ENCODE peak calls at places on chromosome 16, in seven cellular contexts. L is NCI-H1105 treated with DMSO at 0.1 percent for 48 hours; C is Calu3; E is activated naive CD4-positive, alpha-beta T cell treated with anti-CD3 and anti-CD28 coated beads for 36 hours; G is nephron progenitor cell; P is activated CD4-positive, alpha-beta T cell treated with anti-CD3 and anti-CD28 coated beads for 36 hours; D is Caki2. W is an unnamed sample.

GRCh38 chr16:29736112-29736511 is 9.7 kb downstream of the C16orf54 start:
- DNase-seq in L (no peak), C (no peak), E (no peak), G (no peak), P (no peak), D (no peak), W (no peak)

GRCh38 chr16:72202014-72202413 is 30.1 kb upstream of the PMFBP1 start:
- DNase-seq in L (no peak), C (no peak), E (peak), G (no peak), P (peak), D (no peak), W (no peak)

GRCh38 chr16:49468611-49469322 is 95.2 kb downstream of the C16orf78 start:
- DNase-seq in L (no peak), C (no peak), E (no peak), G (no peak), P (no peak), D (no peak), W (no peak)

GRCh38 chr16:14399397-14400284 is 230.4 kb downstream of the PARN start:
- DNase-seq in L (no peak), C (peak), E (no peak), G (peak), P (no peak), D (peak), W (peak)

GRCh38 chr16:24686678-24687077 is 42.8 kb upstream of the TNRC6A start:
- DNase-seq in L (no peak), C (no peak), E (no peak), G (no peak), P (no peak), D (no peak), W (no peak)

GRCh38 chr16:25256821-25257503 is 683 bp downstream of the ZKSCAN2 start:
- DNase-seq in L (peak), C (peak), E (peak), G (peak), P (peak), D (no peak), W (no peak)

GRCh38 chr16:48617711-48618148 is 7.8 kb upstream of the N4BP1 start:
- DNase-seq in L (peak), C (no peak), E (no peak), G (no peak), P (no peak), D (no peak), W (peak)

GRCh38 chr16:72786606-72787005 is 261.3 kb downstream of the ZFHX3 start:
- DNase-seq in L (no peak), C (no peak), E (no peak), G (no peak), P (no peak), D (no peak), W (no peak)

GRCh38 chr16:12158428-12158827 is 181.9 kb downstream of the SNX29 start:
- DNase-seq in L (no peak), C (no peak), E (no peak), G (no peak), P (no peak), D (no peak), W (no peak)

GRCh38 chr16:4370570-4371480 is 823 bp upstream of the VASN start:
- DNase-seq in L (no peak), C (no peak), E (no peak), G (no peak), P (no peak), D (peak), W (peak)

GRCh38 chr16:50144211-50144610 is 8.9 kb upstream of the TENT4B start:
- DNase-seq in L (no peak), C (no peak), E (no peak), G (no peak), P (no peak), D (no peak), W (no peak)

GRCh38 chr16:22189473-22190168 is 16.5 kb upstream of the EEF2K start:
- DNase-seq in L (no peak), C (peak), E (peak), G (peak), P (peak), D (no peak), W (peak)

GRCh38 chr16:66378739-66379570 is 12.5 kb downstream of the CDH5 start:
- DNase-seq in L (no peak), C (no peak), E (no peak), G (no peak), P (no peak), D (no peak), W (no peak)

GRCh38 chr16:25374556-25374955 is 116.9 kb upstream of the ZKSCAN2 start:
- DNase-seq in L (no peak), C (no peak), E (no peak), G (no peak), P (no peak), D (no peak), W (no peak)

GRCh38 chr16:10635367-10636021 is 55.1 kb upstream of the EMP2 start:
- DNase-seq in L (no peak), C (no peak), E (no peak), G (no peak), P (no peak), D (no peak), W (no peak)

GRCh38 chr16:10123141-10123540 is 59.1 kb downstream of the GRIN2A start:
- DNase-seq in L (no peak), C (no peak), E (no peak), G (no peak), P (no peak), D (no peak), W (no peak)

GRCh38 chr16:53080345-53081031 is 25.7 kb downstream of the CHD9 start:
- DNase-seq in L (no peak), C (no peak), E (no peak), G (no peak), P (no peak), D (peak), W (peak)

GRCh38 chr16:1543085-1543896 is 9.8 kb downstream of the TMEM204 start:
- DNase-seq in L (no peak), C (peak), E (peak), G (peak), P (peak), D (peak), W (peak)

GRCh38 chr16:75614247-75614897 is 8.7 kb downstream of the ADAT1 start:
- DNase-seq in L (no peak), C (no peak), E (no peak), G (no peak), P (no peak), D (no peak), W (no peak)

GRCh38 chr16:56964243-56965148 is 2.7 kb downstream of the CETP start:
- DNase-seq in L (no peak), C (peak), E (peak), G (peak), P (peak), D (no peak), W (peak)

GRCh38 chr16:67528222-67528869 is at the start of gene RIPOR1:
- DNase-seq in L (no peak), C (peak), E (peak), G (peak), P (peak), D (no peak), W (peak)

GRCh38 chr16:83615131-83615530 is 192.6 kb upstream of the HSBP1 start:
- DNase-seq in L (no peak), C (no peak), E (no peak), G (no peak), P (no peak), D (no peak), W (no peak)

W was measured in heart right ventricle.